ENCODE peak calls at places on chromosomes 12 and 14, in seven cellular contexts. One of them, this sample, is unnamed.
A peak's percentile ranks its signal among the peaks of the same experiment; 100 is the strongest.

GRCh38 chr14:93527076-93527692 is 96.4 kb downstream of the UNC79 start:
- DNase-seq in hepatocyte: no peak
- DNase-seq in GM23338: no peak
- DNase-seq in GM23248: peak; percentile 75
- DNase-seq in HCT116: no peak
- DNase-seq in neural progenitor cell: no peak
- DNase-seq in PC-3: peak; percentile 9
- DNase-seq in this sample: no peak

GRCh38 chr12:9810721-9811120 is 16.6 kb upstream of the KLRF1 start:
- DNase-seq in hepatocyte: no peak
- DNase-seq in GM23338: no peak
- DNase-seq in GM23248: no peak
- DNase-seq in HCT116: no peak
- DNase-seq in neural progenitor cell: no peak
- DNase-seq in PC-3: no peak
- DNase-seq in this sample: no peak

GRCh38 chr14:68622856-68623255 is 170.0 kb downstream of the ZFP36L1 start:
- DNase-seq in hepatocyte: no peak
- DNase-seq in GM23338: no peak
- DNase-seq in GM23248: no peak
- DNase-seq in HCT116: no peak
- DNase-seq in neural progenitor cell: no peak
- DNase-seq in PC-3: no peak
- DNase-seq in this sample: peak; percentile 84

GRCh38 chr12:13368431-13368830 is 171.9 kb downstream of the EMP1 start:
- DNase-seq in hepatocyte: no peak
- DNase-seq in GM23338: no peak
- DNase-seq in GM23248: no peak
- DNase-seq in HCT116: no peak
- DNase-seq in neural progenitor cell: no peak
- DNase-seq in PC-3: no peak
- DNase-seq in this sample: no peak

GRCh38 chr12:123790901-123791486 is 28.9 kb downstream of the DNAH10 start:
- DNase-seq in hepatocyte: no peak
- DNase-seq in GM23338: no peak
- DNase-seq in GM23248: no peak
- DNase-seq in HCT116: no peak
- DNase-seq in neural progenitor cell: no peak
- DNase-seq in PC-3: no peak
- DNase-seq in this sample: no peak

GRCh38 chr12:37546901-37547475 is 769.6 kb upstream of the ALG10B start:
- DNase-seq in hepatocyte: no peak
- DNase-seq in GM23338: no peak
- DNase-seq in GM23248: no peak
- DNase-seq in HCT116: no peak
- DNase-seq in neural progenitor cell: no peak
- DNase-seq in PC-3: no peak
- DNase-seq in this sample: no peak

GRCh38 chr14:49306152-49306751 is 279.9 kb downstream of the RPS29 start:
- DNase-seq in hepatocyte: peak; percentile 51
- DNase-seq in GM23338: peak; percentile 77
- DNase-seq in GM23248: peak; percentile 35
- DNase-seq in HCT116: peak; percentile 18
- DNase-seq in neural progenitor cell: peak; percentile 47
- DNase-seq in PC-3: peak; percentile 70
- DNase-seq in this sample: peak; percentile 44

GRCh38 chr14:21965042-21965441 is 291.4 kb upstream of the OR4E1 start:
- DNase-seq in hepatocyte: no peak
- DNase-seq in GM23338: no peak
- DNase-seq in GM23248: no peak
- DNase-seq in HCT116: no peak
- DNase-seq in neural progenitor cell: no peak
- DNase-seq in PC-3: no peak
- DNase-seq in this sample: no peak

GRCh38 chr12:130916251-130916911 is 37.3 kb upstream of the ADGRD1 start:
- DNase-seq in hepatocyte: peak; percentile 81
- DNase-seq in GM23338: peak; percentile 85
- DNase-seq in GM23248: peak; percentile 83
- DNase-seq in HCT116: peak; percentile 38
- DNase-seq in neural progenitor cell: peak; percentile 88
- DNase-seq in PC-3: peak; percentile 80
- DNase-seq in this sample: no peak

GRCh38 chr14:34667007-34667406 is 37.1 kb upstream of the SNX6 start:
- DNase-seq in hepatocyte: no peak
- DNase-seq in GM23338: no peak
- DNase-seq in GM23248: no peak
- DNase-seq in HCT116: no peak
- DNase-seq in neural progenitor cell: no peak
- DNase-seq in PC-3: no peak
- DNase-seq in this sample: no peak

GRCh38 chr14:34662558-34663088 is 32.7 kb upstream of the SNX6 start:
- DNase-seq in hepatocyte: no peak
- DNase-seq in GM23338: no peak
- DNase-seq in GM23248: peak; percentile 40
- DNase-seq in HCT116: no peak
- DNase-seq in neural progenitor cell: no peak
- DNase-seq in PC-3: no peak
- DNase-seq in this sample: no peak

GRCh38 chr14:34660796-34661195 is 30.8 kb upstream of the SNX6 start:
- DNase-seq in hepatocyte: no peak
- DNase-seq in GM23338: no peak
- DNase-seq in GM23248: no peak
- DNase-seq in HCT116: no peak
- DNase-seq in neural progenitor cell: no peak
- DNase-seq in PC-3: no peak
- DNase-seq in this sample: no peak

DNA sequence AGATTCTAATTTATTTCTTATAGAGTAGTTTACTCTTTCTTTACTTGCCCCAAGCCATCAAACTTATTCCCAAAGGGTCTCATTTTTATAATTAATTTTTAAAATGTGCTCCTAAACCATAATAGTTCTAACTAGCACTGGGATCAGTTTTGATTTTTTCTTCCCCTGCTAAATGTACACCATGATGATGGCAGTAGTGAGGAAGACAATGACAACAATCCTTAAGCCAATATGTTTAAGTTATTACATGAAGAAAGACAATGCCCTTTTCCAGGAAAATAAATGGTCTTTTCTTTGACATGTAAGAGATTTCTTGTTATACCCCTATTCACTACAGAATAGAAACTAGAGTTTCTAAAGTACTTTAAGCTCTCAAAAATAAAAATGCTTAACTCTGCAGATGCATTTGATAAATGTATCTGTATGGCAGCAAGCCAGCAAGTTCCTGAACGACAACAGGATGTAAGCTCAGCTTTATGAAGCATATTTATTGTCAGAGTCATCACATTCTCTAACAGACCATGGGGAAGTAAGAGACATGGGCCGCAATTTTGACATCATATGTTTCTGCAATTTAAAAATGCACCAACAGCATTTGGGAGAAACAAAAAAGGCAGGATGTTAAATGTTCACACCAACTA is 36.0 kb upstream of the SNX6 start:
- DNase-seq in hepatocyte: peak; percentile 43
- DNase-seq in GM23338: no peak
- DNase-seq in GM23248: peak; percentile 76
- DNase-seq in HCT116: no peak
- DNase-seq in neural progenitor cell: no peak
- DNase-seq in PC-3: peak; percentile 93
- DNase-seq in this sample: peak; percentile 77
- TF ChIP-seq EZH2phosphoT487 in hepatocyte: no peak
- TF ChIP-seq EZH2phosphoT487 in GM23338: no peak
- TF ChIP-seq EZH2phosphoT487 in GM23248: no peak
- TF ChIP-seq EZH2phosphoT487 in HCT116: no peak
- TF ChIP-seq EZH2phosphoT487 in neural progenitor cell: no peak
- TF ChIP-seq EZH2phosphoT487 in PC-3: no peak
- TF ChIP-seq EZH2phosphoT487 in this sample: no peak

GRCh38 chr14:36514278-36515104 is 5.5 kb downstream of the NKX2-1 start:
- DNase-seq in hepatocyte: no peak
- DNase-seq in GM23338: peak; percentile 46
- DNase-seq in GM23248: no peak
- DNase-seq in HCT116: no peak
- DNase-seq in neural progenitor cell: peak; percentile 68
- DNase-seq in PC-3: no peak
- DNase-seq in this sample: no peak
- TF ChIP-seq EZH2 in hepatocyte: peak; percentile 72
- TF ChIP-seq EZH2 in GM23338: peak; percentile 97
- TF ChIP-seq EZH2 in GM23248: no peak
- TF ChIP-seq EZH2 in HCT116: no peak
- TF ChIP-seq EZH2 in neural progenitor cell: peak; percentile 95
- TF ChIP-seq EZH2 in PC-3: no peak
- TF ChIP-seq EZH2 in this sample: no peak

GRCh38 chr14:63562414-63562813 is 19.2 kb upstream of the PPP2R5E start:
- DNase-seq in hepatocyte: no peak
- DNase-seq in GM23338: no peak
- DNase-seq in GM23248: no peak
- DNase-seq in HCT116: no peak
- DNase-seq in neural progenitor cell: no peak
- DNase-seq in PC-3: peak; percentile 64
- DNase-seq in this sample: no peak

GRCh38 chr14:63564318-63564717 is 21.1 kb upstream of the PPP2R5E start:
- DNase-seq in hepatocyte: peak; percentile 21
- DNase-seq in GM23338: no peak
- DNase-seq in GM23248: peak; percentile 41
- DNase-seq in HCT116: no peak
- DNase-seq in neural progenitor cell: no peak
- DNase-seq in PC-3: peak; percentile 48
- DNase-seq in this sample: no peak

GRCh38 chr14:63565448-63565847 is 22.3 kb upstream of the PPP2R5E start:
- DNase-seq in hepatocyte: no peak
- DNase-seq in GM23338: no peak
- DNase-seq in GM23248: no peak
- DNase-seq in HCT116: no peak
- DNase-seq in neural progenitor cell: no peak
- DNase-seq in PC-3: no peak
- DNase-seq in this sample: no peak

DNA sequence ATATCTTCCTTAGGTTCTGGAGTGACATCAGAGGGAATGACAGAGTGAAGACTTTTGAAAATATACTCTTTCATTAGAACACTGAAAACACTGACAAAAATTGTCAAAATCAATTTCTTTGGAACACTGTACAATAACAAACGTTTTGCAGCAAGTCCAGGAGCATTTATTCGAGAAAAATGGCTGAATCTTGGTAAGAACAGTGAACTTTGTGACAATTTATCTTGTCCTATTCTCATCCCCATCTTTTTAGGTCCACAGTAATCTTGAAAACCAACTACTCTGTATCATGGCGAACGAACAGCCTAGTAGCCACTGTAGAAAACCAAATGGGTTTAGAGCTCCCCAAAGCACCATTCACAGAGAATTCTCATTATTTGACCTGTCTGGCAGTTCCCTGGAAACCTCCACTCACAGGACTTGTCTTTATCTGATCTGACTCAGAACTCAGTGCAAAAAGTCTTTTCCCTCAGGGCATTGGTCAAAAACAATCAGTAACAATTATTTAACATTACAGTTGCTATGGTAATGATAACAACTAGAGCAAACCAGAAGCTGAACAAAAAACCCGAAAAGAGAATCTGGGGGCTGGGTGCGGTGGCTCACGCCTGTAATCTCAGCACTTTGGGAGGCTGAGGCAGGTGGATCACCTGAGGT is 20.3 kb upstream of the PPP2R5E start:
- DNase-seq in hepatocyte: peak; percentile 22
- DNase-seq in GM23338: no peak
- DNase-seq in GM23248: peak; percentile 58
- DNase-seq in HCT116: no peak
- DNase-seq in neural progenitor cell: no peak
- DNase-seq in PC-3: peak; percentile 88
- DNase-seq in this sample: no peak
- TF ChIP-seq EZH2phosphoT487 in hepatocyte: no peak
- TF ChIP-seq EZH2phosphoT487 in GM23338: no peak
- TF ChIP-seq EZH2phosphoT487 in GM23248: no peak
- TF ChIP-seq EZH2phosphoT487 in HCT116: no peak
- TF ChIP-seq EZH2phosphoT487 in neural progenitor cell: no peak
- TF ChIP-seq EZH2phosphoT487 in PC-3: no peak
- TF ChIP-seq EZH2phosphoT487 in this sample: no peak

DNA sequence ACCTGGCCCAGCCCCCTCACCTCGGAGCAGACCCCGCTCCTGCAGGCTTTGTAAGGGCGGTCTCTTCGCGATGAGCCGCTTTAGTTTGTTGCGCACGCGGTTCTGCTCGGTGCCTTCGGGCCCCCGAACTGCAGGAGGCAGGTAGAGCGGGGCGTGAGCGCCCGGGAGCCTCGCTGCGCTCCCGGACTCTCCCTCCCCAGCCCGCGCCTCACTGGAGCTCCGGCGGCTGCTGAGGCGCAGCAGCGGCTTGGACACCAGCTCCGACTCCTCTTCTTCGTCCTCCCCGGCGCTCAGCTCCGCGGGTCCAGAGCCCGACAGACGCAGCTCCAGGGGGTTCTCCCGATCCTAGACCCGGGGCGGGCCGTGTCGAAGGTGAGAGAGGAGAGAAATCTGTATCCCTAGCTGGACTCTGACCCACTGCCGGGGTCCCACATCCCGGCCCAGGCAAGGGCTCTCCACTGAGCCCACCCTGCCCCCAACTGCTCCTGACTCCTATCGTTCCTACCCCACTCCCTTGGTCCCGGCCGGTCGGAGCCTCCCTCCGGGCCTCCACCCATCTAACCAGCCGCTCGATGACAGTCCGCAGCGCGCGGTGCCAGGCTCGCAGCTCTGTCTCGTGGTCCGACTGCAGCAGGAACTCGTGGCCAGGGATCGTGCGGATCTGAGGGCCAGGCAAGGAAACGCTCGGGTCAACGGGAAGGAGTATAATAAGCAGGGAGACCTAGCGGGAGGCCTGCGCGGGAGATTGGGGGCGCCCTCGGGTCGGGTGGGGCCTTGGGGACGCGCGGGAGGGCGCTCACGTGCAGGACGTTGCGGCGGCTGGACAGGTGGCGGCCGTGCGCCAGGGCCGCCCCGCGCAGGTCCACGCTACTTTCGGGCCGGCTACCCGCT is 4.2 kb downstream of the ARHGAP9 start:
- DNase-seq in hepatocyte: peak; percentile 64
- DNase-seq in GM23338: peak; percentile 69
- DNase-seq in GM23248: peak; percentile 70
- DNase-seq in HCT116: no peak
- DNase-seq in neural progenitor cell: peak; percentile 68
- DNase-seq in PC-3: no peak
- DNase-seq in this sample: no peak
- TF ChIP-seq EZH2 in hepatocyte: peak; percentile 53
- TF ChIP-seq EZH2 in GM23338: peak; percentile 81
- TF ChIP-seq EZH2 in GM23248: peak; percentile 89
- TF ChIP-seq EZH2 in HCT116: no peak
- TF ChIP-seq EZH2 in neural progenitor cell: peak; percentile 98
- TF ChIP-seq EZH2 in PC-3: no peak
- TF ChIP-seq EZH2 in this sample: no peak

DNA sequence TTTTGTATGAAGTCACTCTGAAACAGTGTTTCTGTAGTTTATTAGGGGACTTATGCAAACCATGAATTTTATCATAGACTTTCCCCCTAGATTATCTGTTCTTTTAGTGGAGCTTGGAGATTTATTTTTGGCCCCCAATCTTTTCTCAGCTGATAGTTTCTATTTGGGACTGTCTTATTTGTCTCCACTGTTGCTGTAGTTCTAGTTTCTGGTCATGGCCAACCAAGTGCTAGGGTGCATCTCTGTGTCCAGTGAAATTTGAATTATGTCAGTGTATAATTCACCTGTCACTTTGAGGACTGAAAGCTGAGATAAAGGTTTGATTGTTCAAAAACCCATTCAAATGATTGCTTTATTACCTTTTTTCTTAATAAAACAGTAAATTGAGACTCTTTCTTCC is 61.3 kb downstream of the KTN1 start:
- DNase-seq in hepatocyte: no peak
- DNase-seq in GM23338: no peak
- DNase-seq in GM23248: no peak
- DNase-seq in HCT116: no peak
- DNase-seq in neural progenitor cell: no peak
- DNase-seq in PC-3: no peak
- DNase-seq in this sample: no peak
- TF ChIP-seq EZH2phosphoT487 in hepatocyte: no peak
- TF ChIP-seq EZH2phosphoT487 in GM23338: no peak
- TF ChIP-seq EZH2phosphoT487 in GM23248: no peak
- TF ChIP-seq EZH2phosphoT487 in HCT116: no peak
- TF ChIP-seq EZH2phosphoT487 in neural progenitor cell: no peak
- TF ChIP-seq EZH2phosphoT487 in PC-3: no peak
- TF ChIP-seq EZH2phosphoT487 in this sample: no peak